ENCODE peak calls at places on chromosomes 16 and 17, in nine cellular contexts. One of them, this sample, is unnamed.

GRCh38 chr16:75044800-75045361 is 46.1 kb downstream of the ZNRF1 start:
- DNase-seq in hepatocyte: no peak
- DNase-seq in DND-41: no peak
- DNase-seq in neuronal stem cell: no peak
- DNase-seq in IMR-90: no peak
- DNase-seq in SK-N-SH: no peak
- DNase-seq in neural progenitor cell: no peak
- DNase-seq in PC-3: no peak
- DNase-seq in PC-9: peak; percentile 67
- DNase-seq in this sample: peak; percentile 58

GRCh38 chr17:27560668-27561067 is 70.3 kb upstream of the LGALS9 start:
- DNase-seq in neuronal stem cell: no peak
- DNase-seq in hepatocyte: no peak
- DNase-seq in PC-3: no peak
- DNase-seq in PC-9: no peak
- DNase-seq in IMR-90: peak; percentile 29
- DNase-seq in DND-41: no peak
- DNase-seq in neural progenitor cell: no peak
- DNase-seq in SK-N-SH: no peak
- DNase-seq in this sample: no peak

GRCh38 chr17:51427259-51428255 is 167.2 kb downstream of the UTP18 start:
- DNase-seq in PC-9: no peak
- DNase-seq in PC-3: no peak
- DNase-seq in DND-41: peak; percentile 58
- DNase-seq in IMR-90: no peak
- DNase-seq in neuronal stem cell: no peak
- DNase-seq in SK-N-SH: peak; percentile 42
- DNase-seq in hepatocyte: no peak
- DNase-seq in neural progenitor cell: no peak
- DNase-seq in this sample: no peak

GRCh38 chr16:66886346-66886745 is 6.0 kb downstream of the PDP2 start:
- DNase-seq in PC-3: no peak
- DNase-seq in PC-9: no peak
- DNase-seq in hepatocyte: no peak
- DNase-seq in IMR-90: peak; percentile 46
- DNase-seq in neuronal stem cell: no peak
- DNase-seq in SK-N-SH: no peak
- DNase-seq in DND-41: no peak
- DNase-seq in neural progenitor cell: no peak
- DNase-seq in this sample: peak; percentile 46

GRCh38 chr16:75908301-75908700 is 182.0 kb upstream of the CPHXL start:
- DNase-seq in neuronal stem cell: no peak
- DNase-seq in neural progenitor cell: no peak
- DNase-seq in DND-41: no peak
- DNase-seq in IMR-90: no peak
- DNase-seq in PC-3: no peak
- DNase-seq in hepatocyte: no peak
- DNase-seq in SK-N-SH: no peak
- DNase-seq in PC-9: no peak
- DNase-seq in this sample: no peak

GRCh38 chr16:12898556-12898955 is 2.8 kb upstream of the SHISA9 start:
- DNase-seq in SK-N-SH: no peak
- DNase-seq in hepatocyte: peak; percentile 27
- DNase-seq in DND-41: no peak
- DNase-seq in PC-9: no peak
- DNase-seq in IMR-90: no peak
- DNase-seq in PC-3: no peak
- DNase-seq in neural progenitor cell: peak; percentile 67
- DNase-seq in neuronal stem cell: no peak
- DNase-seq in this sample: no peak

GRCh38 chr16:79845734-79846135 is 245.2 kb upstream of the MAF start:
- DNase-seq in neural progenitor cell: no peak
- DNase-seq in IMR-90: no peak
- DNase-seq in DND-41: no peak
- DNase-seq in SK-N-SH: no peak
- DNase-seq in hepatocyte: no peak
- DNase-seq in PC-9: no peak
- DNase-seq in neuronal stem cell: no peak
- DNase-seq in PC-3: no peak
- DNase-seq in this sample: no peak

GRCh38 chr16:26240807-26241206 is 549.0 kb downstream of the HS3ST4 start:
- DNase-seq in PC-9: no peak
- DNase-seq in neural progenitor cell: no peak
- DNase-seq in DND-41: no peak
- DNase-seq in IMR-90: no peak
- DNase-seq in PC-3: no peak
- DNase-seq in hepatocyte: no peak
- DNase-seq in SK-N-SH: no peak
- DNase-seq in neuronal stem cell: no peak
- DNase-seq in this sample: no peak

GRCh38 chr16:27313422-27314160 is at the start of gene IL4R:
- DNase-seq in PC-9: peak; percentile 77
- DNase-seq in neuronal stem cell: peak; percentile 48
- DNase-seq in hepatocyte: peak; percentile 88
- DNase-seq in SK-N-SH: peak; percentile 74
- DNase-seq in IMR-90: peak; percentile 77
- DNase-seq in neural progenitor cell: peak; percentile 73
- DNase-seq in DND-41: peak; percentile 60
- DNase-seq in PC-3: peak; percentile 48
- DNase-seq in this sample: peak; percentile 71

GRCh38 chr17:73973881-73974409 is 229.5 kb upstream of the RPL38 start:
- DNase-seq in IMR-90: no peak
- DNase-seq in neural progenitor cell: no peak
- DNase-seq in PC-3: no peak
- DNase-seq in hepatocyte: no peak
- DNase-seq in SK-N-SH: peak; percentile 72
- DNase-seq in PC-9: no peak
- DNase-seq in DND-41: no peak
- DNase-seq in neuronal stem cell: no peak
- DNase-seq in this sample: peak; percentile 14

GRCh38 chr17:81993726-81994592 is 16.5 kb downstream of the ASPSCR1 start:
- DNase-seq in PC-9: no peak
- DNase-seq in SK-N-SH: no peak
- DNase-seq in neural progenitor cell: peak; percentile 47
- DNase-seq in DND-41: no peak
- DNase-seq in hepatocyte: no peak
- DNase-seq in IMR-90: no peak
- DNase-seq in neuronal stem cell: no peak
- DNase-seq in PC-3: no peak
- DNase-seq in this sample: no peak

GRCh38 chr17:57135748-57136342 is 50.8 kb downstream of the AKAP1 start:
- DNase-seq in PC-3: no peak
- DNase-seq in neural progenitor cell: no peak
- DNase-seq in neuronal stem cell: no peak
- DNase-seq in hepatocyte: no peak
- DNase-seq in IMR-90: no peak
- DNase-seq in SK-N-SH: peak; percentile 47
- DNase-seq in PC-9: no peak
- DNase-seq in DND-41: peak; percentile 31
- DNase-seq in this sample: no peak

GRCh38 chr16:84648595-84649510 is 542 bp downstream of the KLHL36 start:
- DNase-seq in neural progenitor cell: peak; percentile 69
- DNase-seq in PC-3: peak; percentile 26
- DNase-seq in IMR-90: no peak
- DNase-seq in SK-N-SH: peak; percentile 79
- DNase-seq in neuronal stem cell: no peak
- DNase-seq in hepatocyte: peak; percentile 80
- DNase-seq in PC-9: peak; percentile 48
- DNase-seq in DND-41: peak; percentile 20
- DNase-seq in this sample: no peak

GRCh38 chr16:67163903-67164558 is 514 bp upstream of the HSF4 start:
- DNase-seq in IMR-90: no peak
- DNase-seq in neural progenitor cell: peak; percentile 48
- DNase-seq in PC-3: no peak
- DNase-seq in neuronal stem cell: no peak
- DNase-seq in SK-N-SH: peak; percentile 77
- DNase-seq in PC-9: no peak
- DNase-seq in DND-41: no peak
- DNase-seq in hepatocyte: no peak
- DNase-seq in this sample: peak; percentile 57

GRCh38 chr16:89489731-89490385 is 503 bp downstream of the ANKRD11 start:
- DNase-seq in hepatocyte: no peak
- DNase-seq in IMR-90: no peak
- DNase-seq in SK-N-SH: peak; percentile 54
- DNase-seq in neural progenitor cell: no peak
- DNase-seq in PC-3: no peak
- DNase-seq in DND-41: no peak
- DNase-seq in PC-9: no peak
- DNase-seq in neuronal stem cell: no peak
- DNase-seq in this sample: no peak

GRCh38 chr17:57957120-57957850 is 2.1 kb upstream of the CUEDC1 start:
- DNase-seq in neuronal stem cell: no peak
- DNase-seq in SK-N-SH: peak; percentile 10
- DNase-seq in PC-3: no peak
- DNase-seq in hepatocyte: peak; percentile 2
- DNase-seq in DND-41: no peak
- DNase-seq in IMR-90: no peak
- DNase-seq in PC-9: no peak
- DNase-seq in neural progenitor cell: no peak
- DNase-seq in this sample: no peak

DNA sequence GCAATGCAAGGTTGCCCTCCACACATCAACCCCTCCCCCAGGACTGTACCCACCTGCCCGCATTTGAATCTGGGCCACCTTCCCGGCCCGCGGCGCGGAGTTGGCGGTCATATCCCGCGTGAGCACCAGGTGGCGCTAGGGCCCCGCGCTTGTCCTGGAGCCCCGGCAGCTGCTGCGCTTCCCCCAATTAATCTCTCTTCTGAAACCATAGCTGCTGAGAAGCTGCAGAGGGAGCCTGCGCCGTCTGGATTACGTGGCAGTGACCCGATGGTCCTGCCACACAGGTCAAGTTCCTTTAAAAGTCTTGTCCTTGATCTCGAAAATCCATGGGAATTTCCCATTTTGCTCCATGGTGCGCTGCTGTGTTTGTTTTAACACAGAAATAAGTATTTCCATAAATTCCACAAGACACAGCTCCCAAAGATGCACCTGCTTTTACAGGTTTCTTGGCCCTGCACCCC is 22.0 kb downstream of the COX4I1 start:
- DNase-seq in SK-N-SH: peak; percentile 91
- DNase-seq in IMR-90: peak; percentile 76
- DNase-seq in PC-9: peak; percentile 72
- DNase-seq in PC-3: peak; percentile 67
- DNase-seq in hepatocyte: peak; percentile 91
- DNase-seq in DND-41: peak; percentile 72
- DNase-seq in neural progenitor cell: peak; percentile 87
- DNase-seq in neuronal stem cell: peak; percentile 70
- DNase-seq in this sample: peak; percentile 77
- H2AFZ ChIP-seq in SK-N-SH: no peak overlapping the region
- H2AFZ ChIP-seq in IMR-90: peak overlapping the region; percentile 16
- H2AFZ ChIP-seq in PC-9: no peak overlapping the region
- H2AFZ ChIP-seq in PC-3: no peak overlapping the region
- H2AFZ ChIP-seq in hepatocyte: no peak overlapping the region
- H2AFZ ChIP-seq in DND-41: no peak overlapping the region
- H2AFZ ChIP-seq in neural progenitor cell: no peak overlapping the region
- H2AFZ ChIP-seq in neuronal stem cell: no peak overlapping the region
- H2AFZ ChIP-seq in this sample: no peak overlapping the region

GRCh38 chr17:29588017-29588557 is 1.4 kb downstream of the GIT1 start:
- DNase-seq in hepatocyte: no peak
- DNase-seq in SK-N-SH: no peak
- DNase-seq in PC-9: no peak
- DNase-seq in neural progenitor cell: peak; percentile 16
- DNase-seq in DND-41: no peak
- DNase-seq in PC-3: no peak
- DNase-seq in neuronal stem cell: no peak
- DNase-seq in IMR-90: no peak
- DNase-seq in this sample: peak; percentile 12
- H3K4me1 ChIP-seq in hepatocyte: peaks cover 36% of the 10 kb centered on the region
- H3K4me1 ChIP-seq in SK-N-SH: peaks cover 41% of the 10 kb centered on the region
- H3K4me1 ChIP-seq in PC-9: peaks cover 33% of the 10 kb centered on the region
- H3K4me1 ChIP-seq in neural progenitor cell: peaks cover 56% of the 10 kb centered on the region
- H3K4me1 ChIP-seq in DND-41: peaks cover 65% of the 10 kb centered on the region
- H3K4me1 ChIP-seq in PC-3: peaks cover 32% of the 10 kb centered on the region
- H3K4me1 ChIP-seq in neuronal stem cell: peaks cover 49% of the 10 kb centered on the region
- H3K4me1 ChIP-seq in IMR-90: peaks cover 44% of the 10 kb centered on the region
- H3K4me1 ChIP-seq in this sample: peaks cover 20% of the 10 kb centered on the region

GRCh38 chr16:19703218-19703617 is 14.8 kb downstream of the KNOP1 start:
- DNase-seq in PC-3: no peak
- DNase-seq in PC-9: no peak
- DNase-seq in neural progenitor cell: no peak
- DNase-seq in IMR-90: no peak
- DNase-seq in DND-41: no peak
- DNase-seq in neuronal stem cell: no peak
- DNase-seq in SK-N-SH: no peak
- DNase-seq in hepatocyte: no peak
- DNase-seq in this sample: no peak

GRCh38 chr16:19705843-19706242 is 12.2 kb downstream of the KNOP1 start:
- DNase-seq in neural progenitor cell: no peak
- DNase-seq in SK-N-SH: no peak
- DNase-seq in hepatocyte: no peak
- DNase-seq in PC-3: no peak
- DNase-seq in DND-41: no peak
- DNase-seq in neuronal stem cell: no peak
- DNase-seq in PC-9: no peak
- DNase-seq in IMR-90: no peak
- DNase-seq in this sample: no peak

GRCh38 chr16:19704321-19705130 is 13.5 kb downstream of the KNOP1 start:
- DNase-seq in DND-41: no peak
- DNase-seq in PC-3: peak; percentile 16
- DNase-seq in hepatocyte: peak; percentile 43
- DNase-seq in IMR-90: peak; percentile 77
- DNase-seq in neuronal stem cell: no peak
- DNase-seq in PC-9: peak; percentile 38
- DNase-seq in neural progenitor cell: no peak
- DNase-seq in SK-N-SH: no peak
- DNase-seq in this sample: peak; percentile 79

GRCh38 chr16:19706846-19707245 is 11.2 kb downstream of the KNOP1 start:
- DNase-seq in neuronal stem cell: no peak
- DNase-seq in DND-41: no peak
- DNase-seq in PC-3: no peak
- DNase-seq in neural progenitor cell: no peak
- DNase-seq in SK-N-SH: no peak
- DNase-seq in hepatocyte: no peak
- DNase-seq in IMR-90: no peak
- DNase-seq in PC-9: no peak
- DNase-seq in this sample: no peak

DNA sequence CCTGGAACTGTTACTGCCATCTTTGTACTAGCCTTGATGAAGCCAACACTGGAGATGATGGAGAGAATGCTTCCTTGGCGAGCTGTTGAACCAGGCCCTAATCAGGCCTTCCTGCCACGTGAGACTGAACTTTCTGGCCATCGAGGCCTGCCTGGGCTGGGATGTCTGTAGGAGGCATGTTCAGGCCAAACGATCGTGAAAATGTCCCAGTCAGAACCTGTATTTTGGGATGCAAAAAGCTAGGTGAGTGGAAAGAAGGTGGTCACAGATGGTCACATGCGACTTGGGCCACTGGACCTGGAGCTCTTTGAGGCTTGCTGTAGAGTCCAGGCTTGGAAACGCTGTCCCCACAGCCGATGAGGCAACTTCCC is 12.9 kb downstream of the KNOP1 start:
- DNase-seq in neuronal stem cell: no peak
- DNase-seq in hepatocyte: no peak
- DNase-seq in IMR-90: no peak
- DNase-seq in DND-41: no peak
- DNase-seq in PC-3: no peak
- DNase-seq in PC-9: no peak
- DNase-seq in SK-N-SH: no peak
- DNase-seq in neural progenitor cell: no peak
- DNase-seq in this sample: no peak
- H3K27ac ChIP-seq in neuronal stem cell: no peak overlapping the region
- H3K27ac ChIP-seq in hepatocyte: peak overlapping the region; percentile 87
- H3K27ac ChIP-seq in IMR-90: peak overlapping the region; percentile 70
- H3K27ac ChIP-seq in DND-41: no peak overlapping the region
- H3K27ac ChIP-seq in PC-3: no peak overlapping the region
- H3K27ac ChIP-seq in PC-9: no peak overlapping the region
- H3K27ac ChIP-seq in SK-N-SH: peak overlapping the region; percentile 42
- H3K27ac ChIP-seq in neural progenitor cell: no peak overlapping the region
- H3K27ac ChIP-seq in this sample: peak overlapping the region; percentile 90

GRCh38 chr16:10296956-10297340 is 88.9 kb upstream of the ATF7IP2 start:
- DNase-seq in PC-3: no peak
- DNase-seq in IMR-90: no peak
- DNase-seq in SK-N-SH: no peak
- DNase-seq in neural progenitor cell: no peak
- DNase-seq in DND-41: no peak
- DNase-seq in PC-9: no peak
- DNase-seq in hepatocyte: no peak
- DNase-seq in neuronal stem cell: no peak
- DNase-seq in this sample: no peak
- H2AFZ ChIP-seq in PC-3: no peak overlapping the region
- H2AFZ ChIP-seq in IMR-90: no peak overlapping the region
- H2AFZ ChIP-seq in SK-N-SH: no peak overlapping the region
- H2AFZ ChIP-seq in neural progenitor cell: no peak overlapping the region
- H2AFZ ChIP-seq in DND-41: no peak overlapping the region
- H2AFZ ChIP-seq in PC-9: no peak overlapping the region
- H2AFZ ChIP-seq in hepatocyte: peak overlapping the region; percentile 16
- H2AFZ ChIP-seq in neuronal stem cell: no peak overlapping the region
- H2AFZ ChIP-seq in this sample: no peak overlapping the region

This sample was measured in fibroblast of lung.